ENCODE peak calls at places on chromosomes 7 and 10, in eight cellular contexts. J is endothelial cell of umbilical vein, R is esophagus muscularis mucosa, M is HCT116, U is prostate gland, P is stomach, E is suprapubic skin, B is spleen. L is an unnamed sample.

GRCh38 chr10:91210435-91210834 is 10.0 kb upstream of the PCGF5 start:
- DNase-seq in R (peak; percentile 72), J (no peak), U (no peak), E (no peak), M (no peak), B (peak; percentile 81), P (peak; percentile 71), L (peak; percentile 89)

GRCh38 chr10:124056337-124056980 is 36.9 kb downstream of the CHST15 start:
- DNase-seq in R (no peak), M (no peak), U (no peak), J (no peak), P (no peak), B (no peak), E (no peak), L (no peak)

GRCh38 chr10:75403144-75404022 is 1.8 kb upstream of the ZNF503 start:
- DNase-seq in R (no peak), M (no peak), B (no peak), E (no peak), U (peak; percentile 45), J (peak; percentile 19), P (peak; percentile 63), L (peak; percentile 37)

GRCh38 chr7:63029207-63029522 is 969.5 kb upstream of the ZNF722 start:
- DNase-seq in E (no peak), R (no peak), M (no peak), B (no peak), J (no peak), P (no peak), U (no peak), L (no peak)

GRCh38 chr10:88804083-88804812 is 1.7 kb downstream of the LIPM start:
- DNase-seq in U (no peak), E (no peak), M (no peak), P (no peak), B (no peak), J (no peak), R (no peak), L (no peak)

GRCh38 chr7:156764016-156764669 is 123.6 kb downstream of the RNF32 start:
- DNase-seq in U (peak; percentile 64), M (peak; percentile 45), E (no peak), P (peak; percentile 82), B (no peak), R (no peak), J (peak; percentile 74), L (peak; percentile 71)

GRCh38 chr10:132770061-132771021 is 15.6 kb downstream of the NKX6-2 start:
- DNase-seq in R (no peak), J (no peak), U (no peak), E (no peak), P (no peak), B (no peak), M (no peak), L (no peak)

GRCh38 chr7:122850528-122850927 is 35.7 kb downstream of the CADPS2 start:
- DNase-seq in R (no peak), P (no peak), E (no peak), B (no peak), M (no peak), U (no peak), J (no peak), L (no peak)

GRCh38 chr10:19480296-19480695 is 335.9 kb upstream of the PLXDC2 start:
- DNase-seq in R (no peak), J (no peak), U (no peak), B (no peak), P (no peak), E (no peak), M (no peak), L (no peak)

GRCh38 chr10:30432631-30433285 is 1.2 kb upstream of the MAP3K8 start:
- DNase-seq in P (no peak), M (peak; percentile 74), R (no peak), E (no peak), U (no peak), B (peak; percentile 82), J (no peak), L (peak; percentile 58)

GRCh38 chr10:102935939-102936605 is 18.0 kb downstream of the CNNM2 start:
- DNase-seq in M (no peak), E (no peak), B (no peak), R (no peak), J (no peak), P (no peak), U (no peak), L (no peak)

GRCh38 chr10:112732277-112732891 is 217.7 kb upstream of the TCF7L2 start:
- DNase-seq in M (no peak), R (no peak), E (no peak), B (no peak), P (no peak), J (peak; percentile 7), U (no peak), L (no peak)

GRCh38 chr7:157073335-157073734 is 62.9 kb upstream of the MNX1 start:
- DNase-seq in P (no peak), B (no peak), U (no peak), E (no peak), R (no peak), J (no peak), M (no peak), L (no peak)

GRCh38 chr7:32298403-32299132 is 191.6 kb downstream of the LSM5 start:
- DNase-seq in R (no peak), U (no peak), J (no peak), E (no peak), P (no peak), M (no peak), B (no peak), L (no peak)

GRCh38 chr10:52250562-52250961 is 63.5 kb upstream of the DKK1 start:
- DNase-seq in M (no peak), R (no peak), E (no peak), P (no peak), U (no peak), B (no peak), J (no peak), L (no peak)
- TF ChIP-seq POLR2A in M (no peak), R (no peak), E (no peak), P (no peak), U (no peak), B (no peak), J (no peak), L (no peak)

GRCh38 chr7:99120503-99120902 is 23.4 kb downstream of the SMURF1 start:
- DNase-seq in U (no peak), E (no peak), J (no peak), R (no peak), P (no peak), M (no peak), B (no peak), L (no peak)
- H3K4me3 ChIP-seq in U (no peak overlapping the region), E (no peak overlapping the region), J (no peak overlapping the region), R (no peak overlapping the region), P (no peak overlapping the region), M (no peak overlapping the region), B (no peak overlapping the region), L (no peak overlapping the region)

DNA sequence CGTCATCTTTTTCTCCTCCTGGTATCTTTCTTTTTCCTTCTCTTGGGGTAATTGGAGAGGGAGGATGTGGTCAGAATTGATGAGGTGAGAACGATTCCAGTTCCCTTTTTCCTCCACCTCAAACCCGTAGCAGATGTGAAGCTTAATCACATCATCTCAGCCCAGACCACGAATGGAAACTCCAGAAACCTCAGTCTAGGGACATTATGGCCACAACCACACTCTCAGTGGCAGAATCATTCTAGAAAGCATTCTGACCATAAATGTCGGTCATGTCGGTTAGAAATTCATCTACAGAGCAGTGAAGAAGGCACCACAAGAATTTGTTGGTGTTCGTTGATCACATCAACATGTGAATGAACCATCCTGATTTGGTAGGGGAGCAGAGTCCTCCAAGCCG is 78.7 kb downstream of the GATA3 start:
- DNase-seq in B (no peak), R (no peak), J (no peak), M (no peak), P (no peak), E (no peak), U (no peak), L (no peak)
- TF ChIP-seq POLR2AphosphoS5 in B (no peak), R (no peak), J (no peak), M (no peak), P (no peak), E (no peak), U (no peak), L (no peak)

DNA sequence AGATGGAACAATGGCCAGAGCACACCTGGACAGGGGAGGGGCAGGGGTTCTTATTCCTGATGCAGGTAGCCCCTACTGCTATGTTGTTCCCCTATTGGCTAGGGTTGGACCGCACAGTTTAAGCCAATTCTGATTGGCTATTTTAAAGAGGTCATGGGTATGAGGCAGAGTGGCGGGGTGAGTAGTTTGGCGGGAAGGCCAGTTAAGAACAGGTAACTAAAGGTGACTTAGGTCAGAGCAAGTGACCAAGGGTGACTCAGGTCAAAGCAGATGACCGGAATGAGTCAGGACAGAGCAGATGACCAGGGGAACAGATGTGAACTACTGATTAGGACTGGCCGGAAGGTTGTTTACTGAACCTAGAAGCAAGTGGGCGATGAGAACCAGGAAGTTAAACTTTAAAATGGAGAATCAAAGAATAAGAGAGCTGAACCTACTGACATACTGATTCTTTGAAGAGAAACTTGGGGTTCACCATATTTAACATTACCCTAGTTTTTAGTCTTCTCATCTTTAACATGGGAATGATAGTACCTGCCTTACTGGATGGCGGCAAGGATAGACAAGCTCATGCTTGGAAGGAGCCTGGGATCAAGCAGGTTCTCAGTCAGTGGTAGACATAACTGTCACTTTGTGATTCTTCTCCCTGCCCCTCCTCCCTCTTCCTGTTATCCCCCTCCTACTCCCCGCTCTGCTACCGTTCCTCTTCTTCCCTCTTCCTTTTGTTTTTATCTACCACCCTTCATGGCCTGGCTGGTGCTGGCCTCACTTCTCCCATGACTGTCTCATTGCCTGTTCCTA is 55.0 kb downstream of the CCNY start:
- DNase-seq in R (no peak), J (no peak), P (no peak), B (no peak), U (no peak), E (no peak), M (no peak), L (no peak)
- TF ChIP-seq POLR2A in R (no peak), J (no peak), P (no peak), B (no peak), U (no peak), E (no peak), M (no peak), L (no peak)

DNA sequence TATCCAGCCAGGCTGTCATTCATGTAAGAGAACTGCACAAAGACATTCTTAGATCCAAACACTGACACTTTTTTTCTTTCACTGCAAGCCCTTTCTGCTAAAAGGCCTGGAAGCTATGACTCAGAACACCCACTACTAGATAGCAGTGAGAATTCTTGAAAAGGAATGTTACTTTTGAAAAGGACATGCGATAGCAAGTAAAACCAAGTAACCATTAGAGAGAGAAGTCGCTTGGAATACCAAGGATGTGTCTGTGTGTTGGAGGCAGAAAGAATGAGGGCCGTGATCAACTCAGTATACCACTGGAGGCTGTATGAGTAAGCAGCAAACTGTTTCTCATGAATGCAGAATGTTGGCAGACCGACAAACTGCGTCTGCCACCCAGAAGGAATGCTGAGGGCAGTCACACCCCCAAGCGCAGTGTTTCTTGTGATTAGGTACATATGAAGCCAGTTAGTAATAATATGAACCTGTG is 941.1 kb downstream of the TYW1 start:
- DNase-seq in R (no peak), B (no peak), E (no peak), P (no peak), M (no peak), U (peak; percentile 5), J (no peak), L (no peak)
- H3K4me3 ChIP-seq in R (no peak overlapping the region), B (no peak overlapping the region), E (no peak overlapping the region), P (no peak overlapping the region), M (no peak overlapping the region), U (no peak overlapping the region), J (no peak overlapping the region), L (no peak overlapping the region)

GRCh38 chr10:130190065-130190736 is 54.0 kb downstream of the GLRX3 start:
- DNase-seq in P (peak; percentile 94), J (peak; percentile 89), U (peak; percentile 84), R (peak; percentile 94), E (peak; percentile 90), M (peak; percentile 18), B (peak; percentile 97), L (peak; percentile 91)
- TF ChIP-seq POLR2AphosphoS5 in P (no peak), J (peak; percentile 56), U (peak; percentile 30), R (peak; percentile 54), E (no peak), M (no peak), B (peak; percentile 68), L (peak; percentile 44)